ENCODE peak calls at places on chromosomes 13 and 19, in seven cellular contexts. Z, U, M, L, E, G and H are unnamed samples.
A peak's percentile ranks its signal among the peaks of the same experiment; 100 is the strongest.

GRCh38 chr19:30864460-30865215 is 484.6 kb downstream of the TSHZ3 start:
- DNase-seq in Z (no peak), U (no peak), M (no peak), L (no peak), E (no peak), G (no peak), H (no peak)

GRCh38 chr19:6425732-6426686 is 1.4 kb upstream of the KHSRP start:
- DNase-seq in Z (peak; percentile 19), U (no peak), M (no peak), L (no peak), E (no peak), G (no peak), H (peak; percentile 38)

GRCh38 chr13:46519177-46519576 is 33.8 kb upstream of the LRCH1 start:
- DNase-seq in Z (no peak), U (no peak), M (no peak), L (no peak), E (no peak), G (no peak), H (no peak)

GRCh38 chr13:75173457-75174356 is 308.3 kb downstream of the TBC1D4 start:
- DNase-seq in Z (no peak), U (no peak), M (no peak), L (no peak), E (no peak), G (no peak), H (no peak)

GRCh38 chr19:33954686-33955085 is 158.0 kb downstream of the KCTD15 start:
- DNase-seq in Z (no peak), U (no peak), M (no peak), L (no peak), E (no peak), G (no peak), H (no peak)

GRCh38 chr13:79373916-79374315 is 32.1 kb downstream of the RBM26 start:
- DNase-seq in Z (no peak), U (no peak), M (no peak), L (no peak), E (no peak), G (no peak), H (no peak)

GRCh38 chr13:89029062-89029461 is 1357.9 kb downstream of the SLITRK5 start:
- DNase-seq in Z (no peak), U (no peak), M (no peak), L (no peak), E (no peak), G (no peak), H (no peak)

GRCh38 chr13:112131081-112131739 is 64.3 kb downstream of the SOX1 start:
- DNase-seq in Z (no peak), U (no peak), M (no peak), L (no peak), E (no peak), G (no peak), H (no peak)

GRCh38 chr13:112225429-112226090 is 150.6 kb upstream of the SPACA7 start:
- DNase-seq in Z (no peak), U (no peak), M (no peak), L (no peak), E (no peak), G (no peak), H (no peak)

GRCh38 chr19:48210005-48210404 is 39.5 kb downstream of the ZSWIM9 start:
- DNase-seq in Z (no peak), U (no peak), M (no peak), L (no peak), E (no peak), G (no peak), H (no peak)

GRCh38 chr13:112985803-112986408 is 16.9 kb downstream of the MCF2L start:
- DNase-seq in Z (no peak), U (no peak), M (no peak), L (no peak), E (no peak), G (no peak), H (no peak)

GRCh38 chr13:99352351-99353271 is 45.4 kb upstream of the GPR183 start:
- DNase-seq in Z (no peak), U (no peak), M (no peak), L (no peak), E (no peak), G (no peak), H (no peak)

GRCh38 chr13:49986471-49986870 is 10.4 kb upstream of the TRIM13 start:
- DNase-seq in Z (no peak), U (no peak), M (no peak), L (no peak), E (no peak), G (no peak), H (no peak)

GRCh38 chr19:44641866-44642265 is 1.8 kb upstream of the PVR start:
- DNase-seq in Z (no peak), U (no peak), M (no peak), L (no peak), E (no peak), G (no peak), H (no peak)

GRCh38 chr13:25292301-25292700 is 5.0 kb upstream of the MTMR6 start:
- DNase-seq in Z (peak; percentile 6), U (peak; percentile 18), M (no peak), L (no peak), E (peak; percentile 33), G (peak; percentile 14), H (no peak)

GRCh38 chr13:40472427-40473220 is 193.8 kb downstream of the FOXO1 start:
- DNase-seq in Z (no peak), U (no peak), M (no peak), L (no peak), E (no peak), G (no peak), H (no peak)

GRCh38 chr13:32650705-32651311 is 64.6 kb downstream of the PDS5B start:
- DNase-seq in Z (peak; percentile 75), U (peak; percentile 42), M (peak; percentile 50), L (no peak), E (peak; percentile 74), G (no peak), H (peak; percentile 61)

GRCh38 chr19:50557009-50557613 is 11.1 kb downstream of the LRRC4B start:
- DNase-seq in Z (no peak), U (no peak), M (no peak), L (no peak), E (no peak), G (no peak), H (no peak)

GRCh38 chr19:20359933-20360720 is 193.1 kb downstream of the ZNF486 start:
- DNase-seq in Z (peak; percentile 4), U (no peak), M (no peak), L (no peak), E (no peak), G (no peak), H (no peak)

GRCh38 chr19:45496349-45496953 is 396 bp downstream of the RTN2 start:
- DNase-seq in Z (peak; percentile 18), U (peak; percentile 62), M (no peak), L (no peak), E (peak; percentile 43), G (peak; percentile 49), H (no peak)

GRCh38 chr19:39995794-39996193 is 1.1 kb upstream of the ZNF546 start:
- DNase-seq in Z (no peak), U (no peak), M (no peak), L (no peak), E (no peak), G (no peak), H (no peak)

GRCh38 chr13:92769064-92769463 is 457.5 kb upstream of the GPC6 start:
- DNase-seq in Z (no peak), U (no peak), M (no peak), L (no peak), E (peak; percentile 13), G (no peak), H (no peak)

GRCh38 chr13:98775844-98776598 is 23.5 kb upstream of the SLC15A1 start:
- DNase-seq in Z (peak; percentile 90), U (no peak), M (no peak), L (no peak), E (peak; percentile 56), G (no peak), H (no peak)

GRCh38 chr19:4051175-4052101 is 15.3 kb downstream of the ZBTB7A start:
- DNase-seq in Z (peak; percentile 63), U (no peak), M (no peak), L (no peak), E (peak; percentile 76), G (peak; percentile 65), H (peak; percentile 80)

GRCh38 chr19:30570194-30570593 is 198.0 kb downstream of the ZNF536 start:
- DNase-seq in Z (no peak), U (no peak), M (no peak), L (no peak), E (no peak), G (no peak), H (no peak)

GRCh38 chr13:22278336-22278929 is 607.6 kb downstream of the FGF9 start:
- DNase-seq in Z (peak; percentile 44), U (peak; percentile 48), M (peak; percentile 42), L (no peak), E (peak; percentile 1), G (no peak), H (peak; percentile 65)

DNA sequence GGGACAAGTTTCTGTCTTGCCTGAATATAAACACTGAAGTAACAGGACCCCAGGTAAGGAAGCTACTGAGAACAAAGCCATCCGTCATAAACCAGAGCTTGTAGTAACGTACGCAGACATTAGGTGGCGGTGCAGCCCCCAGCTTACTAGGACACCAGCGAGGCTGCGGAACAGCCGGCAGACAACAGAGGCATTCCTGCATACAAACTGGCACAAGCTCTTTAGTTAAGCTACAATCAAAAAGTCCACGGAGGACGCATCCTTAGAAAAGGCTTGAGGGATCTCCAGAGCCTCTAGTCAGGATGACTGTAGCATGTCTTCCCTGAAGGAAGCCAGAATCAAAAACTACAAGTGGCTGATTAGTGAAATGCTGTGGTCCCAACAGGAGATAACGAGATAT is 26.2 kb downstream of the ZNF160 start:
- DNase-seq in Z (peak; percentile 13), U (no peak), M (no peak), L (no peak), E (peak; percentile 32), G (peak; percentile 33), H (peak; percentile 53)
- H3K9me3 ChIP-seq in Z (peaks cover 20% of the 10 kb centered on the region), U (peaks cover 34% of the 10 kb centered on the region), M (peaks cover 8% of the 10 kb centered on the region), L (peaks cover 24% of the 10 kb centered on the region), E (peaks cover 67% of the 10 kb centered on the region), G (peaks cover 13% of the 10 kb centered on the region), H (no peaks in the 10 kb centered on the region)

GRCh38 chr13:51802601-51803000 is 1.4 kb downstream of the DHRS12 start:
- DNase-seq in Z (no peak), U (no peak), M (no peak), L (no peak), E (no peak), G (no peak), H (no peak)
- H3K4me3 ChIP-seq in Z (no peak overlapping the region), U (peak overlapping the region; percentile 68), M (peak overlapping the region; percentile 73), L (no peak overlapping the region), E (no peak overlapping the region), G (peak overlapping the region; percentile 95), H (no peak overlapping the region)

GRCh38 chr19:51873097-51873496 is 14.7 kb downstream of the ZNF577 start:
- DNase-seq in Z (no peak), U (no peak), M (no peak), L (no peak), E (no peak), G (no peak), H (no peak)
- H3K9me3 ChIP-seq in Z (peaks cover 77% of the 10 kb centered on the region), U (peaks cover 67% of the 10 kb centered on the region), M (peaks cover 68% of the 10 kb centered on the region), L (peaks cover 77% of the 10 kb centered on the region), E (peaks cover 95% of the 10 kb centered on the region), G (peaks cover 59% of the 10 kb centered on the region), H (peaks cover 62% of the 10 kb centered on the region)

DNA sequence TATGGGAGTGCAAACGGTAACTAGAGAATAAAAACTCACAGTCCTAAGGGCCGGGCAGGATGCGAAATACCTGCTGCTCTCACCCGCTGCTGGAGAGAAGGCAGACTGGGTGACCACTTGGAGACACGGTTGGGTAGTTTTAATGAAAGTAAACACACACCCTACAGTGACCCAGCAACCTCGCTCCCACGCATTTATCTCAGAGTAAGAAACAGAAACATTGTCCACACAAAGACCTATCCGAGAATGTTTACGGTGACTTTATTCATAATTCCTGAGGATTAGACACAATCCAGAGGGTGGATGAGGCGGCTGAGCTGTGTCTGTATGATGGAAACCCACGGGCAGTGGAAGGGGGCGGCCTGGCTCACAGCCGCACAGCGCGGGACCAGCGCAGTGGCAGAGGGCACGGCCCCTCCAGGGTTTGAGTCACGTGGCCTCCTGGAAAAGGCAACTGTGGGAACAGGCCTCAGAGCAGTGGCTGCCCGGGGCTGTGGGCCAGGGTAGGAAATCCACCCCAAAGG is 73.5 kb upstream of the C13orf46 start:
- DNase-seq in Z (no peak), U (no peak), M (no peak), L (no peak), E (peak; percentile 63), G (no peak), H (no peak)
- H3K4me3 ChIP-seq in Z (no peak overlapping the region), U (no peak overlapping the region), M (no peak overlapping the region), L (no peak overlapping the region), E (no peak overlapping the region), G (no peak overlapping the region), H (no peak overlapping the region)